ENCODE peak calls at places on chromosome 18, in six cellular contexts. D is lower lobe of right lung, U is WERI-Rb-1, I is RWPE1, Q is neural progenitor cell, X is PC-3. G is an unnamed sample.
A peak's percentile ranks its signal among the peaks of the same experiment; 100 is the strongest.

GRCh38 chr18:46250084-46250811 is 146.1 kb downstream of the HAUS1 start:
- DNase-seq in D (no peak), U (no peak), I (peak; percentile 46), Q (no peak), X (peak; percentile 83), G (no peak)

GRCh38 chr18:80037300-80037699 is 3.1 kb downstream of the RBFA start:
- DNase-seq in D (no peak), U (no peak), I (no peak), Q (no peak), X (no peak), G (no peak)

GRCh38 chr18:24013061-24013460 is 1.5 kb upstream of the TTC39C start:
- DNase-seq in D (no peak), U (no peak), I (no peak), Q (no peak), X (no peak), G (no peak)

GRCh38 chr18:79479761-79480161 is 84.0 kb downstream of the NFATC1 start:
- DNase-seq in D (peak; percentile 40), U (no peak), I (no peak), Q (no peak), X (no peak), G (no peak)

GRCh38 chr18:30406728-30407127 is 635.8 kb downstream of the DSC3 start:
- DNase-seq in D (no peak), U (no peak), I (no peak), Q (no peak), X (peak; percentile 36), G (no peak)

GRCh38 chr18:8791171-8791651 is 85.9 kb downstream of the MTCL1 start:
- DNase-seq in D (no peak), U (no peak), I (no peak), Q (no peak), X (no peak), G (no peak)

GRCh38 chr18:13070460-13070859 is 79.3 kb downstream of the CEP192 start:
- DNase-seq in D (no peak), U (no peak), I (no peak), Q (no peak), X (no peak), G (no peak)

GRCh38 chr18:48540329-48541025 is 1.6 kb downstream of the CTIF start:
- DNase-seq in D (peak; percentile 83), U (peak; percentile 81), I (peak; percentile 47), Q (peak; percentile 84), X (peak; percentile 29), G (peak; percentile 92)

GRCh38 chr18:4961121-4961909 is 235.7 kb downstream of the AKAIN1 start:
- DNase-seq in D (no peak), U (no peak), I (no peak), Q (no peak), X (no peak), G (no peak)

GRCh38 chr18:46345181-46345465 is 240.9 kb downstream of the HAUS1 start:
- DNase-seq in D (no peak), U (no peak), I (no peak), Q (no peak), X (no peak), G (no peak)

GRCh38 chr18:41347057-41347456 is 608.0 kb upstream of the PIK3C3 start:
- DNase-seq in D (no peak), U (no peak), I (no peak), Q (no peak), X (no peak), G (no peak)

GRCh38 chr18:22488554-22488953 is 70.8 kb upstream of the CTAGE1 start:
- DNase-seq in D (no peak), U (no peak), I (no peak), Q (no peak), X (no peak), G (no peak)

GRCh38 chr18:32287249-32287648 is 97.4 kb downstream of the MEP1B start:
- DNase-seq in D (no peak), U (no peak), I (no peak), Q (no peak), X (no peak), G (no peak)

GRCh38 chr18:26721876-26722581 is 143.5 kb downstream of the AQP4 start:
- DNase-seq in D (no peak), U (no peak), I (no peak), Q (no peak), X (no peak), G (no peak)

GRCh38 chr18:63882333-63883141 is 5.0 kb upstream of the SERPINB2 start:
- DNase-seq in D (no peak), U (no peak), I (peak; percentile 79), Q (no peak), X (peak; percentile 94), G (no peak)

GRCh38 chr18:57915241-57915640 is 112.1 kb upstream of the ATP8B1 start:
- DNase-seq in D (no peak), U (no peak), I (no peak), Q (no peak), X (no peak), G (peak; percentile 16)

GRCh38 chr18:58844871-58845270 is 19.8 kb upstream of the ZNF532 start:
- DNase-seq in D (no peak), U (no peak), I (no peak), Q (no peak), X (no peak), G (no peak)

GRCh38 chr18:48798334-48799197 is 152.2 kb downstream of the SMAD7 start:
- DNase-seq in D (peak; percentile 20), U (peak; percentile 43), I (no peak), Q (no peak), X (no peak), G (no peak)

GRCh38 chr18:52237551-52237950 is 102.4 kb upstream of the DCC start:
- DNase-seq in D (no peak), U (no peak), I (peak; percentile 56), Q (no peak), X (peak; percentile 52), G (no peak)

GRCh38 chr18:34028341-34028740 is 196.4 kb downstream of the NOL4 start:
- DNase-seq in D (no peak), U (no peak), I (no peak), Q (no peak), X (no peak), G (no peak)